ENCODE peak calls at places on chromosomes 6 and 20, in four cellular contexts. One of them, this sample, is unnamed. For H3K27me3 and H3K4me1, the result is how much of the 10 kb centered on the place peaks cover.

GRCh38 chr6:106250997-106251396 is 74.6 kb downstream of the ATG5 start:
- DNase-seq in GM23248: no peak
- DNase-seq in IMR-90: no peak
- DNase-seq in PC-9: peak
- DNase-seq in this sample: no peak

GRCh38 chr6:107658920-107659879 is 164.9 kb downstream of the SCML4 start:
- DNase-seq in IMR-90: peak
- DNase-seq in GM23248: no peak
- DNase-seq in PC-9: peak
- DNase-seq in this sample: peak

GRCh38 chr6:91299544-91300491 is 712.9 kb upstream of the MAP3K7 start:
- DNase-seq in GM23248: no peak
- DNase-seq in PC-9: no peak
- DNase-seq in IMR-90: peak
- DNase-seq in this sample: peak

GRCh38 chr20:25378884-25379733 is 11.5 kb downstream of the ABHD12 start:
- DNase-seq in IMR-90: no peak
- DNase-seq in PC-9: no peak
- DNase-seq in GM23248: no peak
- DNase-seq in this sample: no peak

GRCh38 chr20:46755483-46756417 is 46.3 kb downstream of the SLC2A10 start:
- DNase-seq in IMR-90: no peak
- DNase-seq in GM23248: no peak
- DNase-seq in PC-9: no peak
- DNase-seq in this sample: no peak

GRCh38 chr6:11139051-11139960 is 27.8 kb upstream of the ERVFRD-1 start:
- DNase-seq in IMR-90: peak
- DNase-seq in PC-9: peak
- DNase-seq in GM23248: peak
- DNase-seq in this sample: no peak

GRCh38 chr6:101578306-101578705 is 184.8 kb downstream of the GRIK2 start:
- DNase-seq in PC-9: no peak
- DNase-seq in GM23248: no peak
- DNase-seq in IMR-90: no peak
- DNase-seq in this sample: no peak

GRCh38 chr6:39753745-39754084 is 28.5 kb upstream of the KIF6 start:
- DNase-seq in GM23248: peak
- DNase-seq in IMR-90: no peak
- DNase-seq in PC-9: no peak
- DNase-seq in this sample: no peak

GRCh38 chr6:100366419-100366818 is 98.3 kb downstream of the SIM1 start:
- DNase-seq in GM23248: peak
- DNase-seq in IMR-90: peak
- DNase-seq in PC-9: no peak
- DNase-seq in this sample: peak

GRCh38 chr6:4274382-4275082 is 139.2 kb upstream of the ECI2 start:
- DNase-seq in PC-9: peak
- DNase-seq in GM23248: peak
- DNase-seq in IMR-90: peak
- DNase-seq in this sample: no peak

GRCh38 chr6:117264487-117265424 is 602 bp upstream of the VGLL2 start:
- DNase-seq in GM23248: peak
- DNase-seq in IMR-90: no peak
- DNase-seq in PC-9: no peak
- DNase-seq in this sample: no peak

GRCh38 chr6:106112446-106112845 is 26.3 kb downstream of the PRDM1 start:
- DNase-seq in GM23248: no peak
- DNase-seq in PC-9: no peak
- DNase-seq in IMR-90: peak
- DNase-seq in this sample: peak

GRCh38 chr6:13538084-13538483 is 36.3 kb upstream of the SIRT5 start:
- DNase-seq in IMR-90: peak
- DNase-seq in PC-9: no peak
- DNase-seq in GM23248: peak
- DNase-seq in this sample: peak

GRCh38 chr20:16363832-16364687 is 209.2 kb downstream of the KIF16B start:
- DNase-seq in IMR-90: no peak
- DNase-seq in PC-9: no peak
- DNase-seq in GM23248: no peak
- DNase-seq in this sample: no peak

GRCh38 chr20:60055740-60056139 is 97.5 kb downstream of the CDH26 start:
- DNase-seq in IMR-90: no peak
- DNase-seq in GM23248: peak
- DNase-seq in PC-9: no peak
- DNase-seq in this sample: no peak

GRCh38 chr6:33018904-33019303 is 9.5 kb upstream of the HLA-DOA start:
- DNase-seq in PC-9: no peak
- DNase-seq in GM23248: peak
- DNase-seq in IMR-90: peak
- DNase-seq in this sample: no peak

GRCh38 chr6:170093276-170093657 is 197.6 kb downstream of the DLL1 start:
- DNase-seq in PC-9: no peak
- DNase-seq in GM23248: no peak
- DNase-seq in IMR-90: no peak
- DNase-seq in this sample: no peak

GRCh38 chr6:20534906-20535305 is 649 bp downstream of the CDKAL1 start:
- DNase-seq in PC-9: no peak
- DNase-seq in GM23248: peak
- DNase-seq in IMR-90: no peak
- DNase-seq in this sample: no peak

GRCh38 chr20:7716286-7716972 is 223.8 kb downstream of the HAO1 start:
- DNase-seq in IMR-90: no peak
- DNase-seq in GM23248: no peak
- DNase-seq in PC-9: no peak
- DNase-seq in this sample: no peak

GRCh38 chr6:167342879-167343610 is 18.2 kb downstream of the TTLL2 start:
- DNase-seq in GM23248: no peak
- DNase-seq in PC-9: no peak
- DNase-seq in IMR-90: no peak
- DNase-seq in this sample: no peak

DNA sequence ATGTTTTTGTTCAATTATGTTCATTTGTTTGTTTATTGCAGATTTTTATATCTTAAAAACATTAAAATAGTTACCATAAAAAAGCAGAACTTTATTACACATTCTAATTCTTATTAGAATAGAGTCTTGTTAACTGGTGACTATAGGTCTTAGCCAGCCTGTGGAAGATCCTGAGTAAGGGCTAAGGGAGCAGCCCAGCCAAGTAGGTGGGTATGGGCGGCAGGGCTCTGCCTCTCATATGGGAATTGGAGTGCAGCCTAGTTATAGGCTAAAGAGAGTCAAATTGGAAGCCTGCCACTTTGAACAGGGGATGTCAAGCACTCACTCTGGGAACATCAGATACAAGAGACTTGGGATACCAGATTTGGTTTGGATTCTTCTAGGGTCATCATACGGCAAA is 10.5 kb upstream of the HSF2 start:
- DNase-seq in IMR-90: no peak
- DNase-seq in GM23248: no peak
- DNase-seq in PC-9: no peak
- DNase-seq in this sample: no peak
- H3K27me3 ChIP-seq in IMR-90: under half
- H3K27me3 ChIP-seq in GM23248: under half
- H3K27me3 ChIP-seq in PC-9: under half
- H3K27me3 ChIP-seq in this sample: under half

DNA sequence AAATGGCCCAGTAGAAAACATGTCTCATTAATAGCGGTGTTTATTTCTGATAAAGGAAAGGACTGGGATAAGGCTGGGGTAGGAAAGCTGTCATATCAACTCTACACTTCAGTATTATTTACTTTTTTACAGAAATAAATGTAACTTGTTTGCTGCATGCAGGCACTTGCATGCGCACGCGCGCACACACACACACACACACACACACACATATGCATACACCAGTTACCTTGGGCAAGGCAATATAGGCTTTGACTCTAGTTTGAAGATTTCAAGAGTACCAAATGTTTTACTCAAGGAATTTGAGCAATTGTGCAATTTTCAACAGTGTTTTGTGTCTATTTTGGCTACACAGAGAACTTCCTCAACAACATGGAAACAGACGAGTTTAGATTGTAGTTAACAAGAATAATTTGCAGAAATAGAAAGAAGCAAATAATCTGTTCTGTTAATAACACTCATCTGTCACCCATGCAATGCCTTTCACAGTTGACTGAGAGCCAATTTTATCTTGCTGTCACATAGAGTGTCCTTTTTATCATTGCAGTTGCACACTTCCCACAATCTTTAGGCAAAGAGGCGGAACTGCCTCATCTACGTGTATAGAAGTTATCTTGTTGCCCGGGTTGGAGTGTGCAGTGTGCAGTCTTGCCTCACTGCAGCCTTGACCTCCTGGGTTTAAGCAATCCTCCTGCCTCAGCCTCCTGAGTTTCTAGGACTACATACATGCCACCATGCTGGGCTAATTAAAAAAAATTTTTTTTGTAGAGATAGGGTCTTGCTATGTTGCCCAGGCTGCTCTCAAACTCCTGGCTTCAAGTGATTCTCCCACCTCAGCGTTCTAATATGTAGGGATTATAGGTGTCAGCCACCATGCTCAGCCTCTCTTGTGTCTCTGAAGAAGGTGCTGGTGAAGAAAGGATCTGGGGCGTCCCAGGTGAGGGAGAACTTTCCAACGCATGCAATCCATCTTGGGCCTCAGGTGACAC is 74.8 kb upstream of the SHLD1 start:
- DNase-seq in GM23248: no peak
- DNase-seq in PC-9: no peak
- DNase-seq in IMR-90: no peak
- DNase-seq in this sample: no peak
- H2AFZ ChIP-seq in GM23248: no peak
- H2AFZ ChIP-seq in PC-9: no peak
- H2AFZ ChIP-seq in IMR-90: no peak
- H2AFZ ChIP-seq in this sample: no peak

GRCh38 chr20:49956689-49957443 is 20.7 kb downstream of the RNF114 start:
- DNase-seq in GM23248: no peak
- DNase-seq in PC-9: no peak
- DNase-seq in IMR-90: no peak
- DNase-seq in this sample: no peak
- H3K4me1 ChIP-seq in GM23248: under half
- H3K4me1 ChIP-seq in PC-9: under half
- H3K4me1 ChIP-seq in IMR-90: under half
- H3K4me1 ChIP-seq in this sample: under half

GRCh38 chr20:43799150-43799711 is 72.4 kb upstream of the GTSF1L start:
- DNase-seq in GM23248: peak
- DNase-seq in PC-9: no peak
- DNase-seq in IMR-90: peak
- DNase-seq in this sample: peak
- H3K27me3 ChIP-seq in GM23248: under half
- H3K27me3 ChIP-seq in PC-9: under half
- H3K27me3 ChIP-seq in IMR-90: under half
- H3K27me3 ChIP-seq in this sample: under half

DNA sequence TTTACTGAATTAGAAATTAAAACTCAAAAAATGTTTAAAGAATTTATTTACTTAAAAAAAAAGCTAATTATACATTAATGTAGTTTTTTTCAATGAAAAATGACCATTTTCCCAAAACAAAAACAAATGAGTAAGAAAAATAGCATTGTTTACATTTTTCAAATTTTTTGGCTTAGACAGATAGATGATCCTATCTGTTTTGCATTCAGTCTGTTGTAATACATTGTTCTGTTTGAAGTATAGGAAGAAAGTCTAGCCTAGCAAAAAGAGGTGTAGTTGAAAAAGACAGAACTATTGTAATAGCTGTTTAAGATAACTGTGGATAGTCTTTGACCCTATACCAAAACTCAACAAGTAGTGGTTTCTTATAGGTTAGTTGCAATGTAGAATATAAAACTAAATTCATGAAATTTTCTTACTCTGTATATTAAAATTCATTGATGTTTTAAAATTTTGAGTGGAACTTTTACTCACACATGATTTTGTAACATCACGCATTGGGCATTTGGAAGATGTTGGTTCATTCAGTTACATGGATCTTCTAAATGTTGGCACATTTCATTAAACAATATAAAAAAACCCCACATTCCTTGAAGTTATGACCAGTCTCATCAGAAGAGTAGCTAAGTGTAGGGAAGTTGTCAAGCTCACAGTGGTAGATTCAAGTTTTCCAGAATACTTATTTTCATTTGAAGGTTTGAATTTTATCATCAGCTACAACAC is 62.0 kb downstream of the KCNS1 start:
- DNase-seq in GM23248: peak
- DNase-seq in PC-9: no peak
- DNase-seq in IMR-90: no peak
- DNase-seq in this sample: no peak
- H2AFZ ChIP-seq in GM23248: no peak
- H2AFZ ChIP-seq in PC-9: no peak
- H2AFZ ChIP-seq in IMR-90: no peak
- H2AFZ ChIP-seq in this sample: no peak

GRCh38 chr6:104414723-104415122 is 445.0 kb downstream of the HACE1 start:
- DNase-seq in IMR-90: no peak
- DNase-seq in GM23248: no peak
- DNase-seq in PC-9: no peak
- DNase-seq in this sample: peak
- H3K4me1 ChIP-seq in IMR-90: under half
- H3K4me1 ChIP-seq in GM23248: under half
- H3K4me1 ChIP-seq in PC-9: under half
- H3K4me1 ChIP-seq in this sample: under half

GRCh38 chr20:4439461-4439860 is 282.2 kb upstream of the PRND start:
- DNase-seq in PC-9: no peak
- DNase-seq in GM23248: no peak
- DNase-seq in IMR-90: no peak
- DNase-seq in this sample: no peak
- H3K27me3 ChIP-seq in PC-9: under half
- H3K27me3 ChIP-seq in GM23248: under half
- H3K27me3 ChIP-seq in IMR-90: under half
- H3K27me3 ChIP-seq in this sample: under half

GRCh38 chr20:44089987-44090674 is 96.9 kb downstream of the JPH2 start:
- DNase-seq in IMR-90: peak
- DNase-seq in PC-9: no peak
- DNase-seq in GM23248: peak
- DNase-seq in this sample: peak
- H2AFZ ChIP-seq in IMR-90: peak
- H2AFZ ChIP-seq in PC-9: no peak
- H2AFZ ChIP-seq in GM23248: peak
- H2AFZ ChIP-seq in this sample: peak

DNA sequence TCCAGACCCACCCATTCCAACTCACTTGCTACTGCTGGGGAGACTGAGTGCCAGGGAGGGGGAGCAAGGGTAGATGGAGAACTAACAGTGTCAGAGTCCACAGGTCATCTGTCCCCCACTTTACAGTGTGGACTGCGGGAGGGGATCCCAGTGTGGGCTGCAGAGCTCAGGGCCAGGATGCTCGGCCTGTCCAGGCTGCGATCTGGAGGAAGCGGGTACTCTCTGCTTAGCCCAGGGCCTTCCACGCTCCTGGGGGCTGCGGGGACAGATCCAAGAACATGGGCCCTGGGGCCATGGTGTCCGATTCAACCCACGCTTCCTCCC is 14.1 kb upstream of the GATA5 start:
- DNase-seq in IMR-90: no peak
- DNase-seq in GM23248: no peak
- DNase-seq in PC-9: no peak
- DNase-seq in this sample: no peak
- H3K4me1 ChIP-seq in IMR-90: under half
- H3K4me1 ChIP-seq in GM23248: under half
- H3K4me1 ChIP-seq in PC-9: under half
- H3K4me1 ChIP-seq in this sample: under half